ENCODE peak calls at places on chromosomes 1 and 21, in seven cellular contexts. Q is brain microvascular endothelial cell, H is transverse colon, Z is astrocyte of the spinal cord, K is A549, B is WTC11, W is fibroblast of mammary gland. G is an unnamed sample.

GRCh38 chr1:23838401-23838866 is 13.2 kb upstream of the HMGCL start:
- DNase-seq in Q (peak; percentile 11), H (peak; percentile 80), Z (peak; percentile 8), K (peak; percentile 47), B (peak; percentile 58), W (peak; percentile 16), G (peak; percentile 37)

GRCh38 chr1:23742670-23743286 is 493 bp upstream of the ELOA start:
- DNase-seq in Q (no peak), H (peak; percentile 44), Z (no peak), K (peak; percentile 11), B (no peak), W (no peak), G (no peak)

GRCh38 chr1:77683836-77684148 is 1.3 kb upstream of the ZZZ3 start:
- DNase-seq in Q (no peak), H (no peak), Z (no peak), K (no peak), B (no peak), W (no peak), G (no peak)

GRCh38 chr1:108791790-108792189 is 45.3 kb downstream of the STXBP3 start:
- DNase-seq in Q (no peak), H (no peak), Z (no peak), K (no peak), B (no peak), W (no peak), G (no peak)

GRCh38 chr1:170910273-170910672 is 25.1 kb upstream of the MROH9 start:
- DNase-seq in Q (peak; percentile 65), H (no peak), Z (peak; percentile 31), K (no peak), B (no peak), W (peak; percentile 85), G (peak; percentile 73)

GRCh38 chr1:88800382-88801051 is 90.8 kb downstream of the GTF2B start:
- DNase-seq in Q (peak; percentile 71), H (no peak), Z (peak; percentile 27), K (peak; percentile 41), B (no peak), W (peak; percentile 59), G (peak; percentile 27)

GRCh38 chr1:237032029-237032428 is 10.0 kb upstream of the RYR2 start:
- DNase-seq in Q (peak; percentile 3), H (no peak), Z (peak; percentile 48), K (peak; percentile 37), B (no peak), W (no peak), G (no peak)

GRCh38 chr1:246592695-246593094 is 26.4 kb downstream of the CNST start:
- DNase-seq in Q (peak; percentile 90), H (no peak), Z (peak; percentile 94), K (no peak), B (no peak), W (peak; percentile 98), G (peak; percentile 99)

GRCh38 chr1:31620631-31621497 is 3.4 kb downstream of the HCRTR1 start:
- DNase-seq in Q (no peak), H (no peak), Z (no peak), K (no peak), B (no peak), W (no peak), G (no peak)

GRCh38 chr1:68213843-68214242 is 18.5 kb downstream of the WLS start:
- DNase-seq in Q (peak; percentile 56), H (peak; percentile 75), Z (peak; percentile 76), K (no peak), B (no peak), W (peak; percentile 83), G (peak; percentile 79)

GRCh38 chr1:207868252-207868768 is 42.6 kb downstream of the CD34 start:
- DNase-seq in Q (peak; percentile 27), H (peak; percentile 60), Z (no peak), K (no peak), B (peak; percentile 38), W (peak; percentile 48), G (peak; percentile 57)

GRCh38 chr1:18557621-18558465 is 72.8 kb upstream of the PAX7 start:
- DNase-seq in Q (no peak), H (peak; percentile 16), Z (no peak), K (no peak), B (peak; percentile 67), W (peak; percentile 1), G (no peak)

GRCh38 chr1:243549108-243549507 is 293.3 kb downstream of the SDCCAG8 start:
- DNase-seq in Q (peak; percentile 77), H (no peak), Z (peak; percentile 73), K (no peak), B (no peak), W (peak; percentile 80), G (peak; percentile 52)

GRCh38 chr1:23424171-23424959 is at the start of gene TCEA3:
- DNase-seq in Q (no peak), H (peak; percentile 76), Z (no peak), K (no peak), B (peak; percentile 33), W (no peak), G (no peak)

GRCh38 chr1:30422251-30422650 is 301.1 kb downstream of the MATN1 start:
- DNase-seq in Q (no peak), H (no peak), Z (no peak), K (no peak), B (no peak), W (no peak), G (no peak)

GRCh38 chr1:214208525-214208924 is 72.4 kb upstream of the SMYD2 start:
- DNase-seq in Q (no peak), H (no peak), Z (peak; percentile 2), K (no peak), B (no peak), W (no peak), G (no peak)

GRCh38 chr1:85230305-85230977 is 29.0 kb downstream of the C1orf52 start:
- DNase-seq in Q (no peak), H (no peak), Z (no peak), K (peak; percentile 17), B (peak; percentile 25), W (no peak), G (no peak)

GRCh38 chr1:224689354-224689753 is 73.2 kb downstream of the CNIH3 start:
- DNase-seq in Q (no peak), H (no peak), Z (no peak), K (no peak), B (no peak), W (no peak), G (peak; percentile 32)

GRCh38 chr1:180781718-180782117 is 131.0 kb upstream of the KIAA1614 start:
- DNase-seq in Q (no peak), H (no peak), Z (no peak), K (no peak), B (no peak), W (no peak), G (no peak)

GRCh38 chr1:172380441-172381244 is 39.8 kb upstream of the C1orf105 start:
- DNase-seq in Q (no peak), H (no peak), Z (peak; percentile 31), K (no peak), B (no peak), W (no peak), G (no peak)

GRCh38 chr21:16424331-16424749 is 694.6 kb downstream of the USP25 start:
- DNase-seq in Q (peak; percentile 11), H (no peak), Z (peak; percentile 72), K (peak; percentile 7), B (no peak), W (peak; percentile 67), G (peak; percentile 74)

GRCh38 chr1:67394548-67394947 is 35.7 kb downstream of the SERBP1 start:
- DNase-seq in Q (no peak), H (no peak), Z (no peak), K (no peak), B (no peak), W (no peak), G (no peak)

GRCh38 chr1:222918746-222919477 is 104.1 kb downstream of the DISP1 start:
- DNase-seq in Q (no peak), H (no peak), Z (no peak), K (no peak), B (no peak), W (no peak), G (no peak)

GRCh38 chr1:21586222-21586621 is 77.0 kb downstream of the ALPL start:
- DNase-seq in Q (no peak), H (no peak), Z (peak; percentile 18), K (no peak), B (no peak), W (no peak), G (no peak)

GRCh38 chr1:32062867-32063230 is 9.9 kb upstream of the TMEM39B start:
- DNase-seq in Q (no peak), H (no peak), Z (no peak), K (no peak), B (no peak), W (no peak), G (peak; percentile 30)

GRCh38 chr21:43659136-43660000 is at the start of the genes HSF2BP and RRP1B:
- DNase-seq in Q (peak; percentile 49), H (peak; percentile 86), Z (peak; percentile 79), K (peak; percentile 82), B (peak; percentile 80), W (peak; percentile 74), G (peak; percentile 74)

GRCh38 chr21:45236481-45236880 is 51.2 kb downstream of the POFUT2 start:
- DNase-seq in Q (no peak), H (no peak), Z (no peak), K (no peak), B (no peak), W (no peak), G (no peak)
- TF ChIP-seq CTCF in Q (no peak), H (no peak), Z (no peak), K (no peak), B (no peak), W (no peak), G (no peak)

GRCh38 chr1:93846151-93846928 is 32.7 kb downstream of the DNTTIP2 start:
- DNase-seq in Q (peak; percentile 79), H (peak; percentile 91), Z (peak; percentile 85), K (peak; percentile 82), B (peak; percentile 89), W (peak; percentile 70), G (peak; percentile 56)
- TF ChIP-seq CTCF in Q (peak; percentile 46), H (peak; percentile 37), Z (peak; percentile 31), K (no peak), B (no peak), W (no peak), G (peak; percentile 56)

DNA sequence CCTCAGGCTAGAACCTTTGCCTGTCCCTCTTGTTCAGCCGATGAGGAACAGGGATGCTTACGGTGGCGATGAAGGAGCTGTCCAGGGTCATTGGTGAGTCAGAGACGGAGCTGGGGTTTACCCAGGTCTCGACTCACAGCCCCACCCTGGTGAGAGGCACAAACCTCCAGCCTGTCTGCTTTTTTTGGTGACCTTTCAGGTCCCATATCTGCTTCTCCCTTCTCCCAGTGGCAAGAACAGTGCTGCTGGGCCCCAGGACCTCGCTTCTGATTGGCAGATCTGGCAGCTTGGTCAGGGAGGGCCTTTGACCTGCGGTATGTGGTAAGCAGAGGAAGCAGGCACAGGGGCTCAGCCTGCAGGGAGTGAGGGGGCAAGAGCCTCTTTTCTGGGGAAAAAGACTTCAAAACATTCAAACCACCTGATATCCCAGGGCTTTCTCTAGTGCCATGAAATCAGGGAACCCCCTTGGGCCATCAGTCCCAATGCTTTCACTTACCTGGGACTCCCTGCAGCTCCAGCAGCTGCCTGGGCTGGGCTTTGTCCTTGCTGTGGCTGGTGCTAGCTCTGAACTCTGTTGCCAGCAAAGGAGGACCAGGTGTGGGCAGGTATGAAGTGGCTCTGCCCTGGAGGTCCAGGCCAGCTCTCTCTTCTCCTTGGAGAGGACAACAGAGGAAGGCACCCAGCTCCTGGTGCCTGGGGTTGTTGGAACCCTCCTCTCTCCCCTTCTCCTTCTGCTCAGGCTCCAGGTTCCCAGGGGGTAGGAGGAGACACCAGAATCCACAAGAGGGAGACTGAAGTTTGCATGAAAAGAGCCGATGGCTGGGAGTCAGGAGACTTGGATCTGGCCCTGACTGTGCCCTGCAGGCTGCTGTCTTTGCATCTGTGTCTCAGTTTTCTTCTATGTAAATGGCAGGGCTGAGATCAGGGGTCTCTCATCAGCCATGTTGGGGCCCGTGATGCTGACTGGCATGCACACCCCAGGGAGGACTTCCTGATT is 41.4 kb downstream of the TRIM62 start:
- DNase-seq in Q (peak; percentile 32), H (no peak), Z (no peak), K (no peak), B (no peak), W (peak; percentile 25), G (no peak)
- TF ChIP-seq CTCF in Q (peak; percentile 60), H (no peak), Z (peak; percentile 30), K (no peak), B (no peak), W (no peak), G (peak; percentile 28)

GRCh38 chr21:44836666-44837471 is 19.0 kb upstream of the SUMO3 start:
- DNase-seq in Q (no peak), H (peak; percentile 47), Z (no peak), K (peak; percentile 34), B (no peak), W (peak; percentile 39), G (peak; percentile 25)
- TF ChIP-seq CTCF in Q (no peak), H (no peak), Z (no peak), K (no peak), B (no peak), W (no peak), G (no peak)